ENCODE peak calls at places on chromosomes 6 and 20, in ten cellular contexts. H, Z, M, L, S, P, E, C, N and V are unnamed samples.

GRCh38 chr20:45880988-45881788 is at the start of gene ZSWIM1:
- DNase-seq in H (peak), Z (peak), M (peak), L (peak), S (peak), P (peak), E (peak), C (peak), N (peak), V (peak)

GRCh38 chr6:106309766-106310373 is 15.7 kb downstream of the ATG5 start:
- DNase-seq in H (no peak), Z (no peak), M (no peak), L (no peak), S (no peak), P (no peak), E (peak), C (no peak), N (no peak), V (no peak)

GRCh38 chr6:36099872-36100483 is 30.3 kb upstream of the MAPK13 start:
- DNase-seq in H (no peak), Z (no peak), M (peak), L (no peak), S (no peak), P (no peak), E (no peak), C (no peak), N (no peak), V (no peak)

GRCh38 chr6:114557089-114557488 is 214.3 kb upstream of the HS3ST5 start:
- DNase-seq in H (no peak), Z (no peak), M (no peak), L (no peak), S (no peak), P (no peak), E (no peak), C (no peak), N (no peak), V (no peak)

GRCh38 chr6:161109366-161109765 is 117.8 kb downstream of the MAP3K4 start:
- DNase-seq in H (no peak), Z (no peak), M (no peak), L (no peak), S (no peak), P (no peak), E (no peak), C (no peak), N (no peak), V (no peak)

GRCh38 chr20:46128310-46129151 is 10.4 kb downstream of the CD40 start:
- DNase-seq in H (no peak), Z (peak), M (no peak), L (no peak), S (no peak), P (no peak), E (no peak), C (no peak), N (no peak), V (no peak)

GRCh38 chr6:33583591-33584155 is 3.6 kb upstream of the BAK1 start:
- DNase-seq in H (no peak), Z (no peak), M (no peak), L (no peak), S (no peak), P (no peak), E (no peak), C (no peak), N (no peak), V (no peak)

GRCh38 chr20:51171141-51171540 is 148.2 kb upstream of the KCNG1 start:
- DNase-seq in H (no peak), Z (no peak), M (no peak), L (no peak), S (no peak), P (no peak), E (no peak), C (peak), N (no peak), V (no peak)

GRCh38 chr20:57749131-57749690 is 39.4 kb upstream of the PMEPA1 start:
- DNase-seq in H (no peak), Z (no peak), M (no peak), L (peak), S (no peak), P (no peak), E (no peak), C (no peak), N (no peak), V (no peak)

GRCh38 chr6:141490982-141491381 is 641.7 kb upstream of the GJE1 start:
- DNase-seq in H (no peak), Z (no peak), M (no peak), L (no peak), S (no peak), P (no peak), E (no peak), C (no peak), N (no peak), V (no peak)

GRCh38 chr6:112443118-112443641 is 96.0 kb downstream of the RFPL4B start:
- DNase-seq in H (no peak), Z (no peak), M (no peak), L (no peak), S (no peak), P (no peak), E (peak), C (no peak), N (no peak), V (no peak)

GRCh38 chr6:145814501-145815350 is at the start of gene FBXO30:
- DNase-seq in H (peak), Z (peak), M (peak), L (peak), S (peak), P (peak), E (peak), C (peak), N (no peak), V (peak)

GRCh38 chr6:88882536-88882935 is 80.9 kb downstream of the RNGTT start:
- DNase-seq in H (no peak), Z (no peak), M (no peak), L (no peak), S (no peak), P (no peak), E (no peak), C (no peak), N (no peak), V (no peak)

GRCh38 chr6:108712946-108713345 is 135.3 kb upstream of the ARMC2 start:
- DNase-seq in H (no peak), Z (no peak), M (no peak), L (no peak), S (no peak), P (no peak), E (no peak), C (no peak), N (no peak), V (no peak)

GRCh38 chr20:61976650-61977332 is 88.9 kb downstream of the TAF4 start:
- DNase-seq in H (no peak), Z (no peak), M (no peak), L (no peak), S (no peak), P (no peak), E (no peak), C (no peak), N (no peak), V (no peak)

GRCh38 chr20:51650685-51651134 is 108.2 kb upstream of the NFATC2 start:
- DNase-seq in H (no peak), Z (no peak), M (no peak), L (no peak), S (no peak), P (no peak), E (peak), C (no peak), N (no peak), V (no peak)

GRCh38 chr6:104332407-104332806 is 527.3 kb downstream of the HACE1 start:
- DNase-seq in H (no peak), Z (no peak), M (no peak), L (no peak), S (no peak), P (no peak), E (no peak), C (no peak), N (no peak), V (no peak)

GRCh38 chr6:112237644-112238043 is 16.7 kb downstream of the LAMA4 start:
- DNase-seq in H (peak), Z (no peak), M (no peak), L (no peak), S (no peak), P (no peak), E (peak), C (no peak), N (no peak), V (no peak)

GRCh38 chr20:44776977-44777376 is 31.3 kb downstream of the KCNK15 start:
- DNase-seq in H (no peak), Z (no peak), M (no peak), L (no peak), S (no peak), P (no peak), E (no peak), C (no peak), N (no peak), V (no peak)

GRCh38 chr6:1080453-1081328 is 231.2 kb upstream of the FOXQ1 start:
- DNase-seq in H (no peak), Z (no peak), M (no peak), L (no peak), S (no peak), P (no peak), E (no peak), C (no peak), N (no peak), V (no peak)

GRCh38 chr6:2108700-2109306 is 136.6 kb downstream of the GMDS start:
- DNase-seq in H (no peak), Z (peak), M (no peak), L (no peak), S (no peak), P (no peak), E (no peak), C (no peak), N (no peak), V (no peak)

GRCh38 chr6:132731086-132731485 is 17.2 kb upstream of the VNN1 start:
- DNase-seq in H (no peak), Z (no peak), M (no peak), L (no peak), S (no peak), P (no peak), E (no peak), C (no peak), N (no peak), V (no peak)

GRCh38 chr6:100382767-100383195 is 81.9 kb downstream of the SIM1 start:
- DNase-seq in H (no peak), Z (no peak), M (no peak), L (no peak), S (no peak), P (no peak), E (no peak), C (peak), N (no peak), V (no peak)

GRCh38 chr6:39859025-39859424 is 66.8 kb downstream of the DAAM2 start:
- DNase-seq in H (no peak), Z (no peak), M (no peak), L (no peak), S (no peak), P (no peak), E (no peak), C (no peak), N (no peak), V (no peak)

GRCh38 chr6:100134703-100135102 is 140.7 kb upstream of the MCHR2 start:
- DNase-seq in H (no peak), Z (no peak), M (no peak), L (no peak), S (no peak), P (no peak), E (peak), C (no peak), N (no peak), V (no peak)

GRCh38 chr6:124334359-124334758 is 530.7 kb downstream of the NKAIN2 start:
- DNase-seq in H (no peak), Z (no peak), M (no peak), L (no peak), S (no peak), P (no peak), E (no peak), C (no peak), N (no peak), V (no peak)

GRCh38 chr6:168088161-168089106 is 9.4 kb upstream of the FRMD1 start:
- DNase-seq in H (peak), Z (no peak), M (no peak), L (peak), S (no peak), P (no peak), E (peak), C (no peak), N (no peak), V (no peak)

GRCh38 chr6:109344226-109344625 is 38.0 kb downstream of the CD164 start:
- DNase-seq in H (no peak), Z (no peak), M (no peak), L (no peak), S (no peak), P (no peak), E (no peak), C (no peak), N (no peak), V (no peak)

GRCh38 chr6:132122871-132123270 is 171.7 kb upstream of the CCN2 start:
- DNase-seq in H (no peak), Z (no peak), M (no peak), L (no peak), S (no peak), P (no peak), E (no peak), C (no peak), N (no peak), V (no peak)

GRCh38 chr6:7125290-7125689 is 17.5 kb downstream of the RREB1 start:
- DNase-seq in H (no peak), Z (no peak), M (no peak), L (no peak), S (no peak), P (no peak), E (no peak), C (no peak), N (no peak), V (no peak)

GRCh38 chr6:3383525-3383924 is 73.3 kb downstream of the SLC22A23 start:
- DNase-seq in H (no peak), Z (no peak), M (no peak), L (no peak), S (no peak), P (no peak), E (peak), C (no peak), N (no peak), V (no peak)

GRCh38 chr6:87710090-87710489 is 8.1 kb upstream of the AKIRIN2 start:
- DNase-seq in H (no peak), Z (no peak), M (no peak), L (no peak), S (no peak), P (no peak), E (no peak), C (no peak), N (no peak), V (no peak)

GRCh38 chr6:2209226-2209809 is 36.1 kb downstream of the GMDS start:
- DNase-seq in H (no peak), Z (peak), M (no peak), L (no peak), S (no peak), P (peak), E (no peak), C (no peak), N (no peak), V (no peak)

GRCh38 chr6:150929403-150929802 is 63.9 kb downstream of the MTHFD1L start:
- DNase-seq in H (no peak), Z (no peak), M (no peak), L (no peak), S (no peak), P (no peak), E (no peak), C (no peak), N (no peak), V (no peak)

GRCh38 chr20:50321797-50322480 is 131.3 kb downstream of the CEBPB start:
- DNase-seq in H (peak), Z (no peak), M (no peak), L (no peak), S (no peak), P (no peak), E (no peak), C (no peak), N (no peak), V (peak)

GRCh38 chr6:89952361-89952680 is 58.1 kb downstream of the GJA10 start:
- DNase-seq in H (no peak), Z (no peak), M (no peak), L (no peak), S (no peak), P (no peak), E (no peak), C (no peak), N (no peak), V (no peak)